ENCODE peak calls at places on chromosomes 7 and 10, in six cellular contexts. W is NCI-H2029, L is PC-9, H is NCI-H1105, X is A549, P is HL-60. A is an unnamed sample.

GRCh38 chr7:99679400-99680191 is at the start of gene CYP3A5:
- DNase-seq in W (no peak), L (peak; percentile 12), H (no peak), X (no peak), P (no peak), A (no peak)

GRCh38 chr7:151304856-151305255 is 36.8 kb upstream of the NUB1 start:
- DNase-seq in P (no peak), L (no peak), W (no peak), X (no peak), H (no peak), A (peak; percentile 21)

GRCh38 chr10:73095479-73096021 is 1.1 kb downstream of the P4HA1 start:
- DNase-seq in L (peak; percentile 40), P (no peak), H (no peak), W (no peak), X (peak; percentile 48), A (peak; percentile 88)

GRCh38 chr7:26398436-26399308 is 107.0 kb downstream of the SNX10 start:
- DNase-seq in X (peak; percentile 48), W (peak; percentile 21), P (peak; percentile 61), L (peak; percentile 63), H (peak; percentile 56), A (peak; percentile 32)

GRCh38 chr10:78356291-78356915 is 322.7 kb downstream of the RPS24 start:
- DNase-seq in L (no peak), P (no peak), H (no peak), W (no peak), X (no peak), A (no peak)

GRCh38 chr7:50531401-50531906 is 33.8 kb downstream of the DDC start:
- DNase-seq in P (no peak), X (no peak), H (peak; percentile 92), W (peak; percentile 48), L (peak; percentile 88), A (peak; percentile 8)

GRCh38 chr7:22584179-22584578 is 84.2 kb upstream of the STEAP1B start:
- DNase-seq in P (no peak), W (no peak), H (no peak), X (no peak), L (no peak), A (no peak)

GRCh38 chr7:73715648-73716317 is 3.7 kb downstream of the STX1A start:
- DNase-seq in X (peak; percentile 99), W (peak; percentile 80), L (peak; percentile 98), H (no peak), P (peak; percentile 67), A (peak; percentile 92)

GRCh38 chr7:94698275-94698674 is 42.3 kb upstream of the SGCE start:
- DNase-seq in X (peak; percentile 7), L (no peak), H (no peak), W (no peak), P (no peak), A (peak; percentile 91)

GRCh38 chr7:22234247-22234646 is 122.7 kb downstream of the RAPGEF5 start:
- DNase-seq in W (no peak), L (no peak), P (no peak), H (no peak), X (no peak), A (no peak)

GRCh38 chr7:99562832-99563231 is 4.4 kb downstream of the ZNF655 start:
- DNase-seq in P (no peak), H (no peak), X (peak; percentile 97), L (peak; percentile 80), W (no peak), A (peak; percentile 97)

GRCh38 chr7:37987732-37988131 is 67.3 kb downstream of the EPDR1 start:
- DNase-seq in L (no peak), P (no peak), H (no peak), W (no peak), X (no peak), A (no peak)

GRCh38 chr7:31488562-31489203 is 25.2 kb upstream of the ITPRID1 start:
- DNase-seq in L (peak; percentile 59), H (no peak), P (peak; percentile 35), W (no peak), X (peak; percentile 69), A (peak; percentile 17)

GRCh38 chr10:26556756-26557640 is 118.9 kb downstream of the APBB1IP start:
- DNase-seq in L (peak; percentile 4), X (peak; percentile 73), H (no peak), W (peak; percentile 15), P (peak; percentile 23), A (peak; percentile 74)

GRCh38 chr7:47503283-47503682 is 78.6 kb downstream of the TNS3 start:
- DNase-seq in W (no peak), L (no peak), P (no peak), H (no peak), X (no peak), A (peak; percentile 70)

GRCh38 chr10:60944159-60944909 is at the start of gene RHOBTB1:
- DNase-seq in X (peak; percentile 47), L (peak; percentile 77), W (peak; percentile 4), H (peak; percentile 21), P (peak; percentile 16), A (peak; percentile 82)

A was measured in fibroblast of pulmonary artery.